ENCODE peak calls at places on chromosome 2, in seven cellular contexts. P, Q, N, K, A, D and X are unnamed samples.

GRCh38 chr2:133171396-133172004 is 396.8 kb downstream of the NCKAP5 start:
- DNase-seq in P (peak; percentile 78), Q (no peak), N (no peak), K (peak; percentile 43), A (peak; percentile 86), D (peak; percentile 60), X (peak; percentile 71)

GRCh38 chr2:28377201-28377816 is 15.3 kb upstream of the FOSL2 start:
- DNase-seq in P (no peak), Q (no peak), N (no peak), K (no peak), A (no peak), D (no peak), X (no peak)

GRCh38 chr2:11556101-11556806 is 22.4 kb downstream of the GREB1 start:
- DNase-seq in P (no peak), Q (no peak), N (no peak), K (no peak), A (no peak), D (no peak), X (no peak)

GRCh38 chr2:165952600-165953210 is 871 bp downstream of the TTC21B start:
- DNase-seq in P (peak; percentile 35), Q (no peak), N (no peak), K (no peak), A (peak; percentile 24), D (no peak), X (peak; percentile 44)

GRCh38 chr2:207617011-207617671 is 8.1 kb downstream of the METTL21A start:
- DNase-seq in P (peak; percentile 97), Q (no peak), N (no peak), K (peak; percentile 89), A (no peak), D (no peak), X (peak; percentile 73)

GRCh38 chr2:69169990-69170389 is 157.0 kb downstream of the ANTXR1 start:
- DNase-seq in P (peak; percentile 72), Q (no peak), N (no peak), K (no peak), A (no peak), D (no peak), X (peak; percentile 77)

GRCh38 chr2:149076863-149077412 is 38.4 kb downstream of the LYPD6B start:
- DNase-seq in P (peak; percentile 30), Q (no peak), N (no peak), K (no peak), A (no peak), D (no peak), X (peak; percentile 76)

GRCh38 chr2:64899081-64899865 is 89.9 kb upstream of the SLC1A4 start:
- DNase-seq in P (no peak), Q (no peak), N (no peak), K (no peak), A (no peak), D (no peak), X (no peak)